ENCODE peak calls at places on chromosomes 2 and 18, in nine cellular contexts. B, U, D, Q, G, Y, S, M and E are unnamed samples. For H3K4me1 and H3K27me3, the result is how much of the 10 kb centered on the place peaks cover.

GRCh38 chr18:47260138-47260923 is 8.9 kb upstream of the SKOR2 start:
- DNase-seq in B (no peak), Q (peak), M (peak), Y (peak), G (no peak), U (no peak), S (no peak), D (peak), E (peak)

GRCh38 chr2:225008935-225009334 is 33.3 kb downstream of the DOCK10 start:
- DNase-seq in G (no peak), S (no peak), M (no peak), Y (peak), B (no peak), U (peak), D (no peak), Q (no peak), E (no peak)

GRCh38 chr2:74297391-74297790 is 45.8 kb downstream of the SLC4A5 start:
- DNase-seq in D (no peak), Q (no peak), M (no peak), Y (no peak), B (no peak), G (no peak), U (peak), S (no peak), E (no peak)

GRCh38 chr18:7902399-7902839 is 335.3 kb downstream of the PTPRM start:
- DNase-seq in G (no peak), M (peak), S (no peak), B (peak), U (no peak), Y (peak), D (peak), Q (peak), E (peak)

GRCh38 chr2:207503234-207503633 is 26.5 kb upstream of the CREB1 start:
- DNase-seq in U (no peak), G (no peak), Y (no peak), S (no peak), M (no peak), D (peak), Q (no peak), B (no peak), E (no peak)

GRCh38 chr2:18578033-18578432 is 11.3 kb downstream of the NT5C1B start:
- DNase-seq in S (no peak), D (no peak), Q (no peak), M (no peak), U (no peak), G (no peak), Y (no peak), B (no peak), E (no peak)

GRCh38 chr2:144230452-144231085 is 289.4 kb downstream of the ZEB2 start:
- DNase-seq in G (no peak), S (no peak), D (no peak), Q (no peak), M (no peak), U (peak), Y (no peak), B (no peak), E (no peak)

GRCh38 chr2:207135340-207135739 is 30.4 kb downstream of the KLF7 start:
- DNase-seq in B (no peak), S (peak), M (no peak), Q (no peak), D (no peak), G (no peak), Y (no peak), U (no peak), E (no peak)

GRCh38 chr18:3044931-3045698 is 32.2 kb upstream of the LPIN2 start:
- DNase-seq in M (peak), B (no peak), U (no peak), D (peak), G (no peak), Y (peak), S (peak), Q (peak), E (peak)

GRCh38 chr2:241702405-241703127 is 727 bp downstream of the ING5 start:
- DNase-seq in Q (peak), Y (peak), D (peak), M (peak), U (peak), G (peak), S (peak), B (peak), E (peak)

GRCh38 chr18:78865771-78866310 is 113.8 kb upstream of the SALL3 start:
- DNase-seq in Y (no peak), U (no peak), S (no peak), G (no peak), D (no peak), B (no peak), Q (no peak), M (no peak), E (no peak)

GRCh38 chr18:76721207-76721996 is 101.0 kb upstream of the ZNF236 start:
- DNase-seq in S (no peak), M (no peak), G (no peak), Y (no peak), B (no peak), U (no peak), D (no peak), Q (no peak), E (peak)

GRCh38 chr2:31980674-31981356 is 30.0 kb downstream of the MEMO1 start:
- DNase-seq in U (peak), S (no peak), Y (no peak), M (no peak), B (no peak), D (no peak), Q (no peak), G (no peak), E (no peak)

GRCh38 chr2:102187191-102188150 is 648 bp downstream of the IL1RL2 start:
- DNase-seq in Y (peak), Q (peak), S (no peak), G (peak), D (peak), B (peak), M (peak), U (no peak), E (no peak)

GRCh38 chr2:177708660-177709328 is 316.2 kb downstream of the AGPS start:
- DNase-seq in U (no peak), S (no peak), M (no peak), Q (no peak), Y (no peak), G (no peak), D (no peak), B (no peak), E (no peak)

GRCh38 chr2:164430166-164430783 is 191.0 kb downstream of the GRB14 start:
- DNase-seq in U (peak), Y (peak), S (no peak), M (no peak), G (no peak), Q (peak), B (no peak), D (no peak), E (peak)

GRCh38 chr2:176078440-176079284 is 5.1 kb downstream of the EVX2 start:
- DNase-seq in Y (no peak), U (no peak), S (no peak), Q (no peak), G (no peak), B (no peak), D (no peak), M (no peak), E (no peak)

GRCh38 chr18:44229693-44230108 is 451.0 kb upstream of the SETBP1 start:
- DNase-seq in Y (peak), Q (peak), U (no peak), S (no peak), M (peak), B (peak), D (peak), G (peak), E (no peak)

GRCh38 chr2:233816334-233816733 is 38.0 kb downstream of the HJURP start:
- DNase-seq in U (no peak), M (no peak), Q (no peak), D (peak), B (no peak), G (no peak), S (no peak), Y (no peak), E (no peak)

GRCh38 chr18:63882333-63883141 is 5.0 kb upstream of the SERPINB2 start:
- DNase-seq in Y (no peak), Q (peak), B (no peak), S (peak), G (no peak), U (no peak), M (no peak), D (no peak), E (no peak)

GRCh38 chr2:223554923-223555322 is 47.2 kb downstream of the SCG2 start:
- DNase-seq in D (no peak), Y (no peak), M (no peak), G (no peak), Q (no peak), U (no peak), B (no peak), S (no peak), E (no peak)

GRCh38 chr2:29755829-29756228 is 165.6 kb downstream of the ALK start:
- DNase-seq in Q (peak), B (no peak), U (no peak), M (no peak), G (no peak), S (no peak), Y (no peak), D (no peak), E (no peak)

GRCh38 chr2:159064446-159065301 is 96.2 kb downstream of the TANC1 start:
- DNase-seq in M (no peak), G (no peak), D (no peak), B (no peak), U (no peak), Q (no peak), S (peak), Y (peak), E (no peak)

GRCh38 chr2:75465317-75465998 is 95.3 kb downstream of the EVA1A start:
- DNase-seq in G (no peak), D (no peak), B (no peak), Y (no peak), M (no peak), S (no peak), Q (peak), U (no peak), E (no peak)

GRCh38 chr2:55119711-55120487 is 69.6 kb upstream of the RTN4 start:
- DNase-seq in Y (no peak), S (no peak), Q (no peak), G (no peak), D (no peak), B (no peak), U (no peak), M (no peak), E (no peak)

GRCh38 chr18:58363767-58364540 is 264.9 kb downstream of the ALPK2 start:
- DNase-seq in S (no peak), B (no peak), M (no peak), Q (no peak), Y (no peak), D (no peak), G (no peak), U (no peak), E (no peak)

GRCh38 chr2:116747103-116747502 is 1067.4 kb upstream of the DDX18 start:
- DNase-seq in Q (no peak), G (no peak), D (no peak), S (no peak), U (peak), Y (no peak), B (no peak), M (no peak), E (peak)

GRCh38 chr2:175156534-175156933 is 11.5 kb downstream of the ATF2 start:
- DNase-seq in Y (peak), B (no peak), U (no peak), G (no peak), D (peak), S (no peak), M (no peak), Q (no peak), E (peak)

GRCh38 chr2:137180012-137180411 is 414.7 kb downstream of the THSD7B start:
- DNase-seq in M (no peak), G (no peak), B (no peak), D (no peak), S (no peak), Q (no peak), Y (no peak), U (no peak), E (no peak)

GRCh38 chr2:226984461-226985226 is 148.8 kb downstream of the RHBDD1 start:
- DNase-seq in D (no peak), S (no peak), Y (no peak), G (no peak), U (peak), M (no peak), Q (no peak), B (no peak), E (no peak)

GRCh38 chr2:179606141-179606540 is 255.3 kb downstream of the ZNF385B start:
- DNase-seq in M (no peak), B (no peak), U (no peak), D (no peak), Q (no peak), G (no peak), Y (no peak), S (no peak), E (no peak)

GRCh38 chr2:179605341-179605740 is 256.1 kb downstream of the ZNF385B start:
- DNase-seq in D (no peak), G (no peak), Y (no peak), M (no peak), U (no peak), S (no peak), Q (no peak), B (no peak), E (no peak)

GRCh38 chr2:179604638-179605037 is 256.8 kb downstream of the ZNF385B start:
- DNase-seq in D (no peak), Q (no peak), G (no peak), S (no peak), B (no peak), U (no peak), Y (no peak), M (no peak), E (no peak)

GRCh38 chr2:179602452-179602851 is 259.0 kb downstream of the ZNF385B start:
- DNase-seq in U (no peak), Y (no peak), Q (no peak), M (no peak), B (no peak), S (no peak), D (no peak), G (no peak), E (no peak)
- H3K4me3 ChIP-seq in U (no peak), Y (no peak), Q (no peak), M (no peak), B (no peak), S (no peak), D (no peak), G (no peak), E (no peak)

GRCh38 chr2:8583400-8584173 is 98.3 kb upstream of the ID2 start:
- DNase-seq in M (peak), U (peak), Q (peak), Y (peak), D (peak), B (peak), S (no peak), G (peak), E (peak)
- H3K4me1 ChIP-seq in M (under half), U (under half), Q (under half), Y (under half), D (under half), B (under half), S (under half), G (under half), E (under half)

GRCh38 chr2:222294996-222295367 is 3.8 kb downstream of the PAX3 start:
- DNase-seq in Y (no peak), D (no peak), M (peak), Q (no peak), G (no peak), U (no peak), B (no peak), S (no peak), E (no peak)
- H3K27me3 ChIP-seq in Y (half or more), D (half or more), M (under half), Q (under half), G (half or more), U (under half), B (half or more), S (half or more), E (under half)

GRCh38 chr2:238127165-238128060 is 11.1 kb upstream of the KLHL30 start:
- DNase-seq in G (no peak), D (no peak), B (no peak), M (peak), S (no peak), U (no peak), Y (no peak), Q (no peak), E (no peak)

GRCh38 chr2:238130111-238130695 is 8.3 kb upstream of the KLHL30 start:
- DNase-seq in S (no peak), B (no peak), Q (no peak), G (no peak), D (no peak), M (peak), U (no peak), Y (no peak), E (no peak)

GRCh38 chr2:238129166-238130010 is 9.1 kb upstream of the KLHL30 start:
- DNase-seq in S (no peak), B (no peak), D (no peak), U (no peak), M (no peak), Y (no peak), Q (no peak), G (no peak), E (no peak)

GRCh38 chr2:238126775-238127164 is 11.7 kb upstream of the KLHL30 start:
- DNase-seq in M (no peak), S (no peak), B (no peak), G (no peak), D (no peak), Y (no peak), Q (no peak), U (no peak), E (no peak)

GRCh38 chr2:238128061-238129040 is 10.1 kb upstream of the KLHL30 start:
- DNase-seq in Q (no peak), S (no peak), B (no peak), U (no peak), Y (no peak), D (no peak), G (no peak), M (peak), E (no peak)
- H3K4me3 ChIP-seq in Q (no peak), S (no peak), B (no peak), U (no peak), Y (no peak), D (no peak), G (no peak), M (no peak), E (no peak)

GRCh38 chr2:38233231-38233983 is 143.7 kb downstream of the ATL2 start:
- DNase-seq in Q (no peak), Y (no peak), S (no peak), D (no peak), G (no peak), M (no peak), B (peak), U (peak), E (no peak)

GRCh38 chr2:38239452-38239851 is 137.6 kb downstream of the ATL2 start:
- DNase-seq in G (no peak), M (no peak), U (no peak), D (no peak), Y (no peak), B (no peak), Q (no peak), S (no peak), E (no peak)

GRCh38 chr2:38232454-38232853 is 144.6 kb downstream of the ATL2 start:
- DNase-seq in B (no peak), Q (no peak), S (no peak), M (no peak), U (no peak), Y (no peak), G (no peak), D (no peak), E (no peak)

DNA sequence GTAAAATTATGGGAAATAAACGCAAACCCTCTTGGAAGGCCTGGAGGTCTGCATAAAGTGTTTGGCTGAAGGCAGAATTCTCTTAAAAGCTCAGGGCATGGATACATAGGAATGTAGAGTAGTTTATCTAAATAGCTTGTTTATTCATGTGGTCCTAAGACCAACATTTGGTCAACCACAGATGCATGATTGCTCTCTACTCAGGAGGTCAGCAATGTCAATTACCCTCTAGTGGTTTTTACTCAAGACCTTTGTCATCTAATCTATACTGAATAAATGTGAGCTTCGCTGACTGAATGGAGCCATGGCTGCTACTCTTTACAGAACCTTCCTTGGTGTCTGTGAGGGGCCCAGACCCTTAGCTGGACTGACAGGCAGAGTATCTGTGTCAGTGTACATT is 139.8 kb downstream of the ATL2 start:
- DNase-seq in B (no peak), G (no peak), Q (no peak), U (no peak), Y (no peak), D (no peak), M (no peak), S (no peak), E (no peak)
- H3K4me1 ChIP-seq in B (under half), G (under half), Q (under half), U (under half), Y (under half), D (under half), M (under half), S (under half), E (under half)